ENCODE peak calls at places on chromosomes 2 and 18, in eight cellular contexts. B is HCT116; Q is uterus; K is CD8-positive, alpha-beta T cell; C is MCF 10A; X is esophagus muscularis mucosa; D is A549; A is endodermal cell. S is an unnamed sample.

GRCh38 chr2:46036929-46037328 is 260.3 kb upstream of the EPAS1 start:
- DNase-seq in B (no peak), Q (no peak), K (no peak), C (no peak), X (no peak), D (no peak), A (no peak), S (peak)

GRCh38 chr2:78304678-78305077 is 720.8 kb upstream of the REG3G start:
- DNase-seq in B (no peak), Q (no peak), K (no peak), C (no peak), X (no peak), D (no peak), A (no peak), S (no peak)

GRCh38 chr2:69564604-69565003 is 78.9 kb downstream of the AAK1 start:
- DNase-seq in B (no peak), Q (no peak), K (no peak), C (no peak), X (no peak), D (no peak), A (no peak), S (no peak)

GRCh38 chr18:79615091-79615490 is 64.5 kb upstream of the CTDP1 start:
- DNase-seq in B (no peak), Q (peak), K (no peak), C (no peak), X (no peak), D (no peak), A (no peak), S (no peak)

GRCh38 chr2:17813742-17814458 is 2.4 kb upstream of the MSGN1 start:
- DNase-seq in B (no peak), Q (peak), K (no peak), C (no peak), X (no peak), D (no peak), A (peak), S (peak)

GRCh38 chr2:34031097-34031496 is 432.0 kb upstream of the FAM98A start:
- DNase-seq in B (no peak), Q (no peak), K (no peak), C (no peak), X (no peak), D (no peak), A (no peak), S (no peak)

GRCh38 chr2:45724329-45724728 is 72.9 kb downstream of the PRKCE start:
- DNase-seq in B (no peak), Q (no peak), K (no peak), C (no peak), X (no peak), D (no peak), A (no peak), S (no peak)

GRCh38 chr18:35026407-35027061 is 14.7 kb upstream of the MAPRE2 start:
- DNase-seq in B (no peak), Q (no peak), K (no peak), C (no peak), X (no peak), D (no peak), A (peak), S (no peak)

GRCh38 chr2:240205348-240205747 is 64.9 kb upstream of the OTOS start:
- DNase-seq in B (no peak), Q (no peak), K (no peak), C (peak), X (no peak), D (peak), A (peak), S (peak)

GRCh38 chr2:122748552-122749011 is 993.1 kb downstream of the TSN start:
- DNase-seq in B (no peak), Q (no peak), K (no peak), C (peak), X (no peak), D (no peak), A (peak), S (peak)

GRCh38 chr18:26429535-26429934 is 118.8 kb downstream of the KCTD1 start:
- DNase-seq in B (peak), Q (no peak), K (no peak), C (peak), X (peak), D (peak), A (no peak), S (peak)

GRCh38 chr2:66448592-66448991 is 13.7 kb downstream of the MEIS1 start:
- DNase-seq in B (no peak), Q (no peak), K (no peak), C (no peak), X (no peak), D (no peak), A (no peak), S (no peak)

GRCh38 chr2:95274291-95275150 is at the start of gene PROM2:
- DNase-seq in B (peak), Q (no peak), K (no peak), C (no peak), X (no peak), D (no peak), A (peak), S (no peak)

GRCh38 chr2:73489053-73489452 is 103.4 kb downstream of the ALMS1 start:
- DNase-seq in B (no peak), Q (no peak), K (no peak), C (no peak), X (no peak), D (no peak), A (no peak), S (no peak)

GRCh38 chr18:26322892-26323653 is 96.8 kb downstream of the TAF4B start:
- DNase-seq in B (no peak), Q (no peak), K (no peak), C (peak), X (no peak), D (no peak), A (no peak), S (peak)

GRCh38 chr18:48942086-48942485 is 8.7 kb downstream of the SMAD7 start:
- DNase-seq in B (no peak), Q (no peak), K (no peak), C (no peak), X (no peak), D (no peak), A (no peak), S (no peak)

GRCh38 chr2:76953733-76954347 is 568.3 kb downstream of the LRRTM4 start:
- DNase-seq in B (no peak), Q (no peak), K (no peak), C (peak), X (no peak), D (no peak), A (peak), S (peak)

GRCh38 chr2:8219096-8219495 is 462.8 kb upstream of the ID2 start:
- DNase-seq in B (no peak), Q (no peak), K (no peak), C (no peak), X (peak), D (no peak), A (no peak), S (no peak)

GRCh38 chr2:134408386-134408785 is 154.5 kb downstream of the MGAT5 start:
- DNase-seq in B (no peak), Q (no peak), K (no peak), C (no peak), X (no peak), D (no peak), A (no peak), S (no peak)

GRCh38 chr18:56992777-56993176 is 154.1 kb upstream of the BOD1L2 start:
- DNase-seq in B (no peak), Q (no peak), K (no peak), C (peak), X (no peak), D (no peak), A (no peak), S (peak)

GRCh38 chr18:70468861-70469570 is 180.2 kb downstream of the SOCS6 start:
- DNase-seq in B (no peak), Q (no peak), K (no peak), C (no peak), X (no peak), D (no peak), A (no peak), S (no peak)

GRCh38 chr18:2104620-2105462 is 466.5 kb downstream of the METTL4 start:
- DNase-seq in B (peak), Q (no peak), K (peak), C (peak), X (no peak), D (peak), A (peak), S (peak)

GRCh38 chr2:232525796-232526195 is at the start of gene CHRND:
- DNase-seq in B (no peak), Q (no peak), K (no peak), C (no peak), X (no peak), D (peak), A (peak), S (no peak)

GRCh38 chr2:26537826-26538475 is 60.0 kb upstream of the OTOF start:
- DNase-seq in B (no peak), Q (no peak), K (no peak), C (no peak), X (no peak), D (no peak), A (peak), S (no peak)

GRCh38 chr18:70377857-70378701 is 89.2 kb downstream of the SOCS6 start:
- DNase-seq in B (no peak), Q (no peak), K (no peak), C (no peak), X (no peak), D (no peak), A (no peak), S (no peak)

GRCh38 chr2:189363559-189363958 is 77.7 kb upstream of the WDR75 start:
- DNase-seq in B (peak), Q (no peak), K (no peak), C (peak), X (no peak), D (peak), A (no peak), S (peak)

GRCh38 chr18:74819433-74820059 is 221.9 kb downstream of the ZNF407 start:
- DNase-seq in B (no peak), Q (no peak), K (no peak), C (peak), X (no peak), D (peak), A (peak), S (no peak)

GRCh38 chr2:48131503-48132293 is 225.4 kb upstream of the FBXO11 start:
- DNase-seq in B (no peak), Q (no peak), K (no peak), C (no peak), X (no peak), D (no peak), A (no peak), S (peak)

GRCh38 chr2:24883946-24884345 is 36.1 kb downstream of the ADCY3 start:
- DNase-seq in B (no peak), Q (peak), K (no peak), C (peak), X (no peak), D (no peak), A (no peak), S (no peak)

DNA sequence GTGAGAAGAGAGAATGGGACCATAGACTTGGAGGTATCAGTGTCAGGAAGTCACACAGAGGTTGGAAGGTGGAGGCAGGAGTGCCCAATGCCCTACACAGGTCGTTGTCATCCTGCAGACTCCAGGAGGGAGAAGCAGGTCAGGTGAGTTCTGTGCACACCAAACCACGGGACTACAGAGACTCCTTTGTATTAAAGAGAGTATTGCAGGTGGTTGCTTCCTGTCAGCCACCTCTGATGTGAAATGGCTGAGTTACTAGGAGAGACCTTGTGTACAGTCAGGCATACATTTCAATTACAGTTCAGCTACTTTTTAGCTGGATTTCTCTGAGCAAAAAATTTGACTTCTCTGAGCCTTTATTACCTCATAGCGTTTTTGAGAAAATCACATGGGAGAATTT is 51.6 kb downstream of the SPP2 start:
- DNase-seq in B (peak), Q (no peak), K (no peak), C (no peak), X (peak), D (no peak), A (no peak), S (no peak)
- TF ChIP-seq CTCF in B (peak), Q (no peak), K (no peak), C (no peak), X (no peak), D (no peak), A (no peak), S (no peak)

GRCh38 chr2:201118957-201119848 is 3.2 kb downstream of the CFLAR start:
- DNase-seq in B (peak), Q (no peak), K (peak), C (no peak), X (no peak), D (no peak), A (no peak), S (peak)

GRCh38 chr2:201116115-201116958 is at the start of gene CFLAR:
- DNase-seq in B (peak), Q (peak), K (peak), C (peak), X (peak), D (peak), A (peak), S (peak)

GRCh38 chr2:201116959-201117734 is 1.2 kb downstream of the CFLAR start:
- DNase-seq in B (peak), Q (peak), K (peak), C (peak), X (peak), D (peak), A (peak), S (peak)

GRCh38 chr2:201120500-201120899 is 4.5 kb downstream of the CFLAR start:
- DNase-seq in B (no peak), Q (no peak), K (no peak), C (no peak), X (no peak), D (no peak), A (no peak), S (no peak)

GRCh38 chr2:201118121-201118956 is 2.4 kb downstream of the CFLAR start:
- DNase-seq in B (peak), Q (peak), K (peak), C (peak), X (peak), D (peak), A (peak), S (peak)
- TF ChIP-seq CTCF in B (peak), Q (peak), K (peak), C (peak), X (peak), D (peak), A (peak), S (peak)

GRCh38 chr18:33020877-33021276 is 248.1 kb upstream of the KLHL14 start:
- DNase-seq in B (no peak), Q (no peak), K (no peak), C (no peak), X (no peak), D (no peak), A (no peak), S (no peak)
- TF ChIP-seq CTCF in B (no peak), Q (no peak), K (no peak), C (no peak), X (no peak), D (no peak), A (no peak), S (no peak)

DNA sequence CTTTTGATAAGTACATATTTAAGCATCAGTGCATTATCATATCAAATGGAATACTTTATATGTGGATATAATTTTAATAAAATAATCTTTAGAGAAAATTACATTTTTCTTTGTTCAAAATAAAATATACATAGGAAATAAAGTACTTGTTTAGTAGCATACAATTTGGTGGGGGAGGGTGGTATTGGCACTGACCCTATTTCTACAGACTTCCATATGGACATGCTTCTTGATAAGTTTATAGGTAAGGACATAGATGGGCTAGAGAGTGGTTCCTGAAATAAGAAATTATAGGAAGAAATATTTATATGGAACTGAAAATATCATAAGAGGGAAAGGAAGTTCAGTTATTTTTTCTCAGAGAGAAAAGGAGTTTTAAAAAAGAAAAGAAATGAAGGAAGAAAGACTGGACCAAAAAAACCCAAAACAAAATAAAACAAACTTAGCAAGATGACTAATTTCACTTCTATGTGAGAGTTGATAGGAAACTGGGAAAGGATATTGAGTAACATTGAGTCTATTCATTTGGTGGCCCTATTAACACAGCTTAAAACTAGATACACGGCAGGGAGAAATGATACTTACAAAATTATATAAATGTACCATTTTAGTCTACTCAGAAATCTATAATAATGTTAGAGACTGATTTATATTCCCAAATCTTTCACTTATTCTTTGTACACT is 505.9 kb downstream of the ERBB4 start:
- DNase-seq in B (no peak), Q (no peak), K (no peak), C (no peak), X (no peak), D (no peak), A (no peak), S (peak)
- TF ChIP-seq CTCF in B (no peak), Q (no peak), K (no peak), C (no peak), X (no peak), D (no peak), A (no peak), S (no peak)

GRCh38 chr2:102130651-102130991 is 11.9 kb upstream of the IL1R1 start:
- DNase-seq in B (no peak), Q (no peak), K (no peak), C (no peak), X (no peak), D (no peak), A (no peak), S (no peak)
- TF ChIP-seq CTCF in B (no peak), Q (no peak), K (no peak), C (no peak), X (no peak), D (no peak), A (no peak), S (no peak)

DNA sequence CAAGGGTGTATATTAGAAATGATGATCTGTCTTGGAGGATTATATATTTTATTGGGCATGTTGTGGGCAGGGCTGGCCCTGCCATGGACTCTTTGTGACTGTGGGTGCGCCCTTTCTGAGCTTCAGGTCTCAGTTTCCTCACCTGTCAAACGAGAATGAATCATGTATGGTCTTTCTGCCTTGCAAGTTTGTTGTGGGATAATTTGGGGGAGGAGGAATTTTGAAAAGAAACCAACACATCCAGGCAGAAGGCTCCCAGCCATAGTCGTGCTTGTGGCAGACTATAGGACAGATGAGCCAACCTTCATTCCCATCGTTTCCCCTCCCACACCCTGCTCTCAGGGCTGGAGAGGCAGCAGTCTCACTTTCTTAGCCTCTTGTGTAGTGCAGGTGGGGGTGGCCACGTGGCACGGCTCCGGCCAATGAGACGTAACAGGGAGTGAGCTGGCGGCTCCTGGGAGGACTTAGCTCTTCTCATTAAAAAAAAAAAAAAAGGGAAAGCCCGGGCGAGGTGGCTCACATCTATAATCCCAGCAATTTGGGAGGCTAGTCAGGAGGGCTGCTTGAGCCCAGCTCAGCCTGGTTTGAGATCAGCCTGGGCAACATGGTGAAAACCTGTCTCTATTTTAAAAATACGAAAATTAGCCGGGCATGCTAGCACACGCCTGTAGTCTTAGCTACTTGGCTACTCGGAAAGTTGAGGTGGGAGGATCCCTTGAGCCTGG is 63.1 kb downstream of the RHOB start:
- DNase-seq in B (peak), Q (peak), K (no peak), C (peak), X (no peak), D (no peak), A (peak), S (no peak)
- TF ChIP-seq CTCF in B (no peak), Q (no peak), K (no peak), C (no peak), X (no peak), D (no peak), A (no peak), S (no peak)

GRCh38 chr2:241702405-241703127 is 727 bp downstream of the ING5 start:
- DNase-seq in B (peak), Q (no peak), K (peak), C (peak), X (peak), D (peak), A (peak), S (peak)
- TF ChIP-seq CTCF in B (peak), Q (peak), K (peak), C (peak), X (peak), D (peak), A (peak), S (peak)

GRCh38 chr2:19649107-19649506 is 252.7 kb downstream of the TTC32 start:
- DNase-seq in B (no peak), Q (no peak), K (no peak), C (peak), X (peak), D (no peak), A (no peak), S (peak)
- TF ChIP-seq CTCF in B (no peak), Q (no peak), K (no peak), C (no peak), X (no peak), D (no peak), A (no peak), S (no peak)

DNA sequence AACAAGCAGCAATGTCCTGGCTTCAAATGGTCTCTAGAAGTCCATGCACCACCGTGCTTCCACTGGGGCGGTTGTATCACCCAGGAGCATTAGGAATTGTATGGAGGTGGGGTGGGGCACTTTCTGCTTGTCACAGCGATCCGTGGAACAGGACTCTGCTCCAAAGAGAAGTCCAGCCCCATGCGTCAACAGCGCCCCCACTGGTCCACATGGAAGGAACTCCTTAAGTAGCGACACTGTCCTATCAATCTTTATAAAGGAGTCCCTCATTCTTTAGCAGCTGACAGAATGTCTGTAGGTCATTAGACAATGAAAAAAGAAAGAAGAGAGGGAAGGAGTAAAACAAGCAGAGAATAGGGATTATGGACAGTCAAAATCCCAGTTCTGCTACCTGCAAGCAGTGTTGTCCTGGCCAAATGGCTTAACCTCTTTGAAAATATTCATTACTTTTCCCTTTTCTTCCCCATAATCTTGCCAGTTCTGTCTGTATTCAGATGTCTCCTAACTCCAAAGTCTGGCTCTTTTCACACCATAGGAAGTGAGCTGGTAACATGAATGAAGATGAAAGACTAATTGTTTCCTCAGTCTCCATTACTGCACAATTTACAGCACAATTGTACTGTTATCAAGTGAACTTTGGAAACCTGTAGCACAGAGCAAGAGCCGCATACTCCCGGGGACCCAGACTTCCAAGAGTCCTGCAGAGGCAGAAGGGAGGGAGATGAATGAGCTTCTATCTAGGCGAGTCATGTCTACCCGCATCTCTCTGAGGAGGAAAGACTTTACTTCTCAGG is 9.9 kb downstream of the NFE2L2 start:
- DNase-seq in B (peak), Q (no peak), K (no peak), C (no peak), X (no peak), D (no peak), A (peak), S (no peak)
- TF ChIP-seq CTCF in B (peak), Q (no peak), K (no peak), C (no peak), X (no peak), D (peak), A (peak), S (peak)